ENCODE peak calls at places on chromosomes 7 and 10, in four cellular contexts. H is H1, V is activated B cell treated with CpG ODN at 0.5 μM for 24 hours, F is hepatocyte. P is an unnamed sample.

GRCh38 chr7:6284055-6284400 is 11.6 kb upstream of the CYTH3 start:
- DNase-seq in F (no peak), H (no peak), V (no peak), P (no peak)

GRCh38 chr10:89771684-89772083 is 70.3 kb downstream of the KIF20B start:
- DNase-seq in F (no peak), H (no peak), V (no peak), P (no peak)

GRCh38 chr10:114244126-114244525 is 5.1 kb downstream of the VWA2 start:
- DNase-seq in H (no peak), V (no peak), F (no peak), P (no peak)

GRCh38 chr10:121490906-121491519 is 107.2 kb downstream of the FGFR2 start:
- DNase-seq in F (no peak), V (no peak), H (no peak), P (no peak)

GRCh38 chr10:124172241-124172661 is 78.9 kb upstream of the CHST15 start:
- DNase-seq in V (no peak), F (no peak), H (no peak), P (peak; percentile 4)

GRCh38 chr10:44334621-44335184 is 50.2 kb downstream of the CXCL12 start:
- DNase-seq in H (no peak), V (no peak), F (no peak), P (no peak)

GRCh38 chr7:79304711-79305110 is 148.8 kb downstream of the MAGI2 start:
- DNase-seq in F (no peak), H (no peak), V (no peak), P (no peak)

GRCh38 chr7:143397710-143398530 is 10.7 kb downstream of the EPHA1 start:
- DNase-seq in H (no peak), F (no peak), V (no peak), P (no peak)

GRCh38 chr10:46251857-46252847 is 34.6 kb upstream of the ANTXRL start:
- DNase-seq in F (no peak), H (peak; percentile 44), V (no peak), P (no peak)

GRCh38 chr10:61888744-61889143 is 12.8 kb upstream of the ARID5B start:
- DNase-seq in H (no peak), V (no peak), F (no peak), P (no peak)

DNA sequence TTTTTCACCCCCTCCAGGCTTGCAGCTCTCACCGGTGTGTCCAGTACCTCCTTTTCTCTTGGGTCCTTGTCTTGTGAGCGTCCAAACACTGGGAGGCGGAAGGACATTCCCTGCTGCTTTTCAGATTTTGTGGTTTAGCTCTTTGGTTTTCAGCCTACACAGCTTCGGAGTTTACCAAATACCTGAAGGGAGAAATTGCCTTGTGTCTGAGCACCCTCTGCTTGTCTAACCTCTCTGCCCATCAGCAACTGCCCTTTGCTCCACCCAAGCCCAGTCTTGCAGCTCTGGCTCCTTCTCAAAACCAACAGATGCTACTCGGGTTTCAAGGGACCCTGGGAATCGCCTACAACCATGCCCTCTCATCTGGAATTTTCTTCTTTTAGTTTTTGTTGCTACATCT is 519.1 kb upstream of the IGFBP3 start:
- DNase-seq in F (no peak), H (no peak), V (no peak), P (no peak)
- TF ChIP-seq CTCF in F (no peak), H (no peak), V (no peak), P (no peak)

GRCh38 chr10:106185991-106186390 is 978.5 kb downstream of the SORCS1 start:
- DNase-seq in F (no peak), H (no peak), V (no peak), P (no peak)

GRCh38 chr10:106189254-106189653 is 975.3 kb downstream of the SORCS1 start:
- DNase-seq in F (peak; percentile 64), V (no peak), H (peak; percentile 53), P (no peak)
- TF ChIP-seq CTCF in F (peak; percentile 53), V (no peak), H (peak; percentile 70), P (no peak)

DNA sequence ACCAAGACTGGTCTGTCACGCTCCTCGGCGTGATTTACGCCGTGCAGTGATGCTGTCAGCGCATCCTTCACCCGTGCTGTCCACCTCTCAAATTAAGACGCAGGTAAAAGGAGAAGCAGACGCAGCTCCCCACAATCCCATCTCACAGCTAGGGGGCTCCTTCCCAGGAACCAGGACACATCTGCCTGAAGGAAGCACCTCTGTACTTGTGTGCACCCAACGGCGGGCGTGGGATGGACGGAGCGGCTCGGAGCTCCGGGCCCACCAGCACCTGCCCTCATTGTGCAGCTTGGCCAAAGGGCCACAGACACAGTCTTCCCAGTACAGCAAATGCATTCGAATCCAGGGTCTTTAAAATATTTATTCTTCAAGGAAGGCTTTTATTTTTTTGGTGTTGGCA is 55.3 kb downstream of the STK32C start:
- DNase-seq in V (no peak), F (no peak), H (no peak), P (no peak)
- TF ChIP-seq CTCF in V (no peak), F (no peak), H (peak; percentile 10), P (no peak)

DNA sequence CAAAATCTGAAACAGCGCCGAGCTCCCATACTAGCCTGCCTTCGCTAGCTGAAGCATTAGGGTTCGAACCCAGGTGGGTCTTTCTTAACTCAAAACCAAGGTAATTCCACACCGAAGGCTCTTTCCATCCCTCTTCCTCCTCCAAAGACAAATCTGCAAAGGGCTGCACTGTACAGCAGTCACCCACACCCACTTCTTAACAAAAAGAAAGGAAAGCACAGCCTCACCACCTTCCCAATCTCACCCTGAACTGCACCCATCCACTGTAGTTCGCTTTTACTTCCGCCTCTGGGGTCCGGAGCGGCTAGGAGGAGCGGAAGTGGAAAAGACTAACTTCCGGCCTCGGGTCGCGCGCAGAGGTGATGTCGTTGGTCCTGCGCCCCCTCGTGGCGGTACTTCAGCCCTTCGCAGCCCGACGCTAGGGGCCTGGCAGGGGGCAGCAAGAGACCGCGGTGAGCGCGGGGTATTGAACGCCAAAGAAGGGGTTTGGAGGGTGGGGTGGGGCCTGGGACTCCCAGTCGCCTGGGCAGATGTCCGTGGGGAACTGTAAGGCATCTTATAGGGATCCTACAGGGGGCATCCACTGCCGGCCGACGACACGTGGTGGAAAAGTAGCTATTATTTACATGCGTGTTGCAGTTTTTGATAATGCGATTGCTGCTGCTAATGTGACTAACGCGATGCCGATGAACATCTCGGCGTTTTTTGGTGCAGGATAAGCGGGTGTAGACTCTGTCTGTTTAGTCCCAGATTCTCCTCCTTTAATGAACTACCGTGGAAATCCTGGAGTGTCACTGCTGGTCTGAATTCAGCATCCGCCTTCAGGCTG is at the start of gene MTERF1:
- DNase-seq in F (peak; percentile 95), H (peak; percentile 95), V (peak; percentile 92), P (peak; percentile 85)
- TF ChIP-seq CTCF in F (peak; percentile 100), H (peak; percentile 99), V (peak; percentile 27), P (peak; percentile 89)

DNA sequence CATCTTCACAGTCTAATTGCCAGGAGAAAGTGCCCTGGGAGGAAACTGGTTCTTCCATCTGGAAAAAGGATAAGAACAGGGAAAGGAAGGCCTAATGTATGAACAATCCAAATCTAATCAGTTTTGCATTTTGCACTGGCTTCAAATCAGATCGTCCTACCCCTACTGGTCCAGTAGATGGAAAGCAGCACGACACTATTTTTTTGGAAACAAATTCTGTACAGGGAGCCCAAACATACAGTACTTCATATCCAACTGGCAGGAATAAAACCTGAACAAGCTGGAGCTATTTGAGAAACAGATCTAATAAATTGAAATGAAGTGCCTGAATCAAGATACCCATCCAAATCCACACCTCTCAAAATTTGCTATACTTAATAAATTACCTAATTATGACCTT is 36.5 kb downstream of the ETV1 start:
- DNase-seq in V (no peak), H (no peak), F (no peak), P (no peak)
- TF ChIP-seq CTCF in V (no peak), H (no peak), F (no peak), P (no peak)

GRCh38 chr7:144513332-144513731 is 109.8 kb upstream of the NOBOX start:
- DNase-seq in V (no peak), F (peak; percentile 35), H (no peak), P (no peak)
- TF ChIP-seq CTCF in V (no peak), F (peak; percentile 57), H (peak; percentile 55), P (no peak)

GRCh38 chr7:96640054-96640453 is 69.6 kb downstream of the SEM1 start:
- DNase-seq in V (no peak), F (no peak), H (no peak), P (no peak)
- TF ChIP-seq CTCF in V (no peak), F (no peak), H (no peak), P (no peak)

GRCh38 chr7:25392571-25393338 is 164.5 kb upstream of the NPVF start:
- DNase-seq in H (no peak), V (no peak), F (no peak), P (no peak)
- TF ChIP-seq CTCF in H (no peak), V (no peak), F (no peak), P (no peak)

GRCh38 chr7:128862571-128863432 is at the start of gene ATP6V1F:
- DNase-seq in V (peak; percentile 99), H (peak; percentile 100), F (peak; percentile 98), P (peak; percentile 100)
- TF ChIP-seq CTCF in V (no peak), H (no peak), F (no peak), P (no peak)